ENCODE peak calls at places on chromosomes 11 and 22, in ten cellular contexts. C is mucosa of gallbladder; H is stimulated activated CD4-positive, alpha-beta T cell treated with anti-CD3 and anti-CD28 coated beads, TNF-alpha, amount 100 ng/mL, for 24 hours; T is activated T-helper 1 cell treated with anti-CD3 and anti-CD28 coated beads, Interleukin-2, amount 50 U/mL, for 16 hours; O is cardiac muscle cell; G is Panc1; D is anterior cingulate cortex; I is kidney; Q is cardiac fibroblast; E is brain microvascular endothelial cell. X is an unnamed sample.

GRCh38 chr11:3609416-3610265 is 32.2 kb downstream of the ART5 start:
- DNase-seq in C (peak; percentile 21), H (peak; percentile 24), T (no peak), O (peak; percentile 59), G (peak; percentile 72), D (no peak), I (no peak), Q (peak; percentile 61), E (peak; percentile 43), X (no peak)

GRCh38 chr11:123770712-123771111 is 16.4 kb upstream of the OR6X1 start:
- DNase-seq in C (no peak), H (no peak), T (no peak), O (no peak), G (no peak), D (no peak), I (no peak), Q (no peak), E (no peak), X (no peak)

GRCh38 chr11:130744804-130745203 is 171.5 kb downstream of the SNX19 start:
- DNase-seq in C (no peak), H (no peak), T (no peak), O (no peak), G (no peak), D (no peak), I (no peak), Q (no peak), E (no peak), X (no peak)

GRCh38 chr11:67276821-67277230 is 10.6 kb downstream of the GRK2 start:
- DNase-seq in C (no peak), H (no peak), T (no peak), O (peak; percentile 23), G (no peak), D (no peak), I (peak; percentile 82), Q (peak; percentile 41), E (no peak), X (peak; percentile 65)

GRCh38 chr11:121476379-121477032 is 23.7 kb upstream of the SORL1-AS1 start:
- DNase-seq in C (peak; percentile 25), H (no peak), T (no peak), O (no peak), G (no peak), D (no peak), I (no peak), Q (no peak), E (no peak), X (no peak)

GRCh38 chr11:114050258-114050927 is 9.1 kb upstream of the ZBTB16 start:
- DNase-seq in C (no peak), H (no peak), T (no peak), O (no peak), G (no peak), D (no peak), I (no peak), Q (no peak), E (no peak), X (no peak)

GRCh38 chr22:46574993-46575914 is 37.8 kb upstream of the CELSR1 start:
- DNase-seq in C (peak; percentile 62), H (no peak), T (no peak), O (peak; percentile 43), G (no peak), D (no peak), I (peak; percentile 81), Q (no peak), E (no peak), X (peak; percentile 71)

GRCh38 chr22:26713823-26714449 is 56.5 kb downstream of the MIAT start:
- DNase-seq in C (no peak), H (no peak), T (no peak), O (peak; percentile 45), G (no peak), D (no peak), I (no peak), Q (peak; percentile 67), E (peak; percentile 69), X (no peak)

GRCh38 chr22:24315367-24315781 is 44.7 kb downstream of the SPECC1L start:
- DNase-seq in C (no peak), H (no peak), T (no peak), O (no peak), G (no peak), D (no peak), I (no peak), Q (no peak), E (no peak), X (no peak)

GRCh38 chr22:25282671-25283561 is 63.5 kb downstream of the CRYBB2 start:
- DNase-seq in C (no peak), H (no peak), T (no peak), O (peak; percentile 29), G (no peak), D (no peak), I (no peak), Q (no peak), E (no peak), X (no peak)

GRCh38 chr11:67731583-67731982 is 57.2 kb upstream of the ALDH3B2 start:
- DNase-seq in C (no peak), H (no peak), T (no peak), O (no peak), G (no peak), D (no peak), I (no peak), Q (no peak), E (no peak), X (no peak)

GRCh38 chr11:102012946-102013345 is 34.3 kb upstream of the CFAP300 start:
- DNase-seq in C (no peak), H (no peak), T (no peak), O (no peak), G (no peak), D (no peak), I (no peak), Q (no peak), E (no peak), X (no peak)

GRCh38 chr11:116072133-116072532 is 567.9 kb upstream of the CADM1 start:
- DNase-seq in C (no peak), H (no peak), T (no peak), O (no peak), G (no peak), D (no peak), I (no peak), Q (no peak), E (no peak), X (no peak)

GRCh38 chr22:28239941-28240340 is 320.9 kb upstream of the PITPNB start:
- DNase-seq in C (no peak), H (no peak), T (no peak), O (no peak), G (no peak), D (no peak), I (no peak), Q (no peak), E (no peak), X (no peak)

GRCh38 chr11:123405123-123405592 is 24.9 kb upstream of the GRAMD1B start:
- DNase-seq in C (no peak), H (no peak), T (no peak), O (peak; percentile 96), G (no peak), D (no peak), I (no peak), Q (no peak), E (no peak), X (no peak)

X was measured in transverse colon.